ENCODE peak calls at places on chromosomes 1 and 21, in eight cellular contexts. B is right lobe of liver, A is endothelial cell of umbilical vein, K is A549, U is stomach, D is H54, Q is GM12892, F is uterus. I is an unnamed sample.

GRCh38 chr1:91846007-91846620 is 39.8 kb downstream of the TGFBR3 start:
- DNase-seq in B (peak), A (peak), K (no peak), U (peak), D (no peak), Q (no peak), F (peak), I (peak)

GRCh38 chr21:34274001-34274400 is 89.8 kb upstream of the KCNE2 start:
- DNase-seq in B (no peak), A (peak), K (no peak), U (no peak), D (no peak), Q (no peak), F (no peak), I (no peak)

GRCh38 chr1:162020145-162020544 is 3.5 kb downstream of the OLFML2B start:
- DNase-seq in B (no peak), A (no peak), K (no peak), U (no peak), D (no peak), Q (no peak), F (no peak), I (no peak)

GRCh38 chr1:180255538-180256352 is 25.7 kb downstream of the LHX4 start:
- DNase-seq in B (no peak), A (no peak), K (no peak), U (no peak), D (no peak), Q (no peak), F (no peak), I (no peak)

GRCh38 chr1:87144546-87144945 is 184.1 kb upstream of the LMO4 start:
- DNase-seq in B (no peak), A (no peak), K (no peak), U (no peak), D (no peak), Q (no peak), F (no peak), I (no peak)

GRCh38 chr21:34205811-34206635 is 132.6 kb downstream of the MRPS6 start:
- DNase-seq in B (no peak), A (no peak), K (no peak), U (no peak), D (no peak), Q (no peak), F (no peak), I (no peak)

GRCh38 chr1:96521994-96522760 is 199.4 kb upstream of the PTBP2 start:
- DNase-seq in B (no peak), A (no peak), K (peak), U (no peak), D (no peak), Q (no peak), F (no peak), I (no peak)

GRCh38 chr1:240797050-240797449 is 185.1 kb upstream of the GREM2 start:
- DNase-seq in B (no peak), A (peak), K (peak), U (no peak), D (no peak), Q (no peak), F (no peak), I (no peak)

GRCh38 chr1:79133703-79134258 is 127.3 kb upstream of the ADGRL4 start:
- DNase-seq in B (no peak), A (no peak), K (no peak), U (no peak), D (no peak), Q (no peak), F (no peak), I (no peak)

DNA sequence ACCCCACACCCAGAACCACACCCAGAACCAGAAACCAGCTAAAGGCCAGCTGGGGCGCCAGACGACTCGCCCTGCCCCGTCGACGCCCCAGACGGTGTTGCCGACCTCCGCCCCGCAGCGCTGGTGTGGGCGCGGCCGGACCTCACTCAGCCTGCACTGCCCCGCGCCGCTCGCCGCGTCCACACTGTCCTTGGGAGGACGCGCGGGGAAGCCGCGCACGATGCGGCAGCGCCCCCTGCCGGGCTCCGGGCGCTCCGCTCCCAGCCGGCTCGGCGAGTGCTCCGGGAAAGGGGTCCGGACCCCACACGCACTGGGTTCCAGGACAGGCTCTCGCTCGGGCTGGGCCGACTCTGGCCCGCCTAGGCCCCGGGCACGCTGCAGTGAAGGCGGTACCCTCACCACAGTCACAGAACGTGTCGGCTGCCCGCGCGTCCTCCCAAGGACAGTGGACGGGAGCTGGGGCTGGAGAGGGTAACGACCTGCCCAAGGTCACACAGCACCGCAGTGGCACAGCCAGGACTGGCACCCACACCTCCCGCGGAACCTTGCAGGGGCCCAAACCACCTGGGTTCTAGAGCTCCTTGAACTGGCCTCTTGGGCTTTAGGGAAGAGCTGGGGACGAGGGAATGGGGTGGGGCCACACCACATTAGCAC is 90.2 kb downstream of the DMRTA2 start:
- DNase-seq in B (peak), A (peak), K (peak), U (peak), D (peak), Q (peak), F (no peak), I (peak)
- TF ChIP-seq POLR2A in B (no peak), A (no peak), K (no peak), U (no peak), D (no peak), Q (no peak), F (no peak), I (no peak)

DNA sequence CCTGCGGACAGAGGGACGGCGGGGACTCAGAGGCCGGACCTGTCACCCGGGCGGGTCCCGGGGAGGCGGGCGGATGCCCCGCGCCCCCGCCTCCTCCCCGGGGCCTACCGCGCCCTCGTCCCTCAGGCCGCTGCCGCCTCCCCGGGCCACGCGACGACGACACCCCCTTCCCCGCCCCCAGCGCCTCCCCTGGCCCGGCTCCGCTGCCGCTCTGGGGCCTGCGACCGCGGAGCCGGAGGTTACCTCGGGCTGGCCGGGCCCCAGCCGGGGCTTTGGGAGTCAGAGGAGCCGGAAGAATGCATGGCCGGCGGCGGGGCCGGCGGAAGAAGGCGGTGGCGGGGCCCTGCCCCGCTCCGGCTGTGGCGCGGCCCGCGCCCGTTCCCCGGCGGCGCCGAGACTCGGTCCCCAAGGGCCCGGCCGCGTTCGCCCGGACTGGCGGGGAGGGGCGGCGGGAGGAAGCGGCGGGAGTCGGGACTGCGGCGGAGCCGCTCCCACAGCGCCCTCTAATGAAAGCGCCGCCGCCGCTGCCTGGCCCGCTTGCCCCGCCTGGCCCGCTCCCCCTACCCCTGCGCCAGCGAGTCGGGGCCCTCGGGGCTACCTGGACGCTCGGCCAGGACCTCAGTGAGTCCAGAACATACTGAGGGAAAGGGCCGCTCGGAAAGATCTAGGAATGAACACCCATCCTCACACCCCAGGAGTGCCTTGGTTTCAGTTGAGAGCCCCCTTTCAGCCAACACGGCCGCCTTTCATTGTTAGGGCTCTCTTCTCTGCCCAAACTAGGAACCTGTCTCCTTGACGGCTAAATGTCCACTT is at the start of gene LPGAT1:
- DNase-seq in B (peak), A (peak), K (peak), U (peak), D (peak), Q (peak), F (peak), I (peak)
- TF ChIP-seq POLR2A in B (peak), A (peak), K (no peak), U (no peak), D (peak), Q (no peak), F (no peak), I (no peak)

GRCh38 chr1:25550155-25550506 is 6.7 kb downstream of the LDLRAP1 start:
- DNase-seq in B (no peak), A (peak), K (no peak), U (no peak), D (no peak), Q (no peak), F (no peak), I (peak)

GRCh38 chr1:25546193-25546592 is 2.8 kb downstream of the LDLRAP1 start:
- DNase-seq in B (no peak), A (no peak), K (no peak), U (no peak), D (no peak), Q (no peak), F (no peak), I (no peak)

GRCh38 chr1:25550683-25551310 is 7.4 kb downstream of the LDLRAP1 start:
- DNase-seq in B (no peak), A (peak), K (no peak), U (no peak), D (no peak), Q (no peak), F (no peak), I (no peak)

GRCh38 chr1:25548601-25549000 is 5.2 kb downstream of the LDLRAP1 start:
- DNase-seq in B (no peak), A (no peak), K (no peak), U (no peak), D (no peak), Q (no peak), F (no peak), I (no peak)

GRCh38 chr1:25549273-25550154 is 6.1 kb downstream of the LDLRAP1 start:
- DNase-seq in B (no peak), A (peak), K (no peak), U (peak), D (peak), Q (peak), F (no peak), I (no peak)
- TF ChIP-seq POLR2A in B (no peak), A (no peak), K (no peak), U (no peak), D (no peak), Q (peak), F (no peak), I (no peak)

DNA sequence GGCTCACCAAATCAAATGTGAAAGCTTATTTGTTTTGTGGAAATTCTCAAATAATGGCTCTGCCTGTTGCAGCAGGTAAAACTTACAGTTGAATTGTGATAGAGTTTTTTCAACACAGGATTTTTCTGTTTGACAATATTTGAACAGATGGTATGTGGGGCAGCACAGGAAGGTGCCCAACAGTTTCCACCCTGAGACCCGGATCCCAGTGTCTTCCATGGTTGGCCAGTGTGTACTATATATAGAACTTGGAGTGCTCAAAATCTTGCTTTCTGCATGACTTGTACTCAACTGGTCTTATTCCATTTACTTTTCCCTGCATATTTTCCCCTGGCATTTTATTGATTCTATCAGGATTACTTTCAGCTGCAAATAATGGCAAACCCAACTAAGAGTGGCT is 90.7 kb upstream of the SIM2 start:
- DNase-seq in B (no peak), A (no peak), K (no peak), U (no peak), D (no peak), Q (no peak), F (no peak), I (no peak)
- TF ChIP-seq POLR2A in B (no peak), A (no peak), K (no peak), U (no peak), D (no peak), Q (no peak), F (no peak), I (no peak)

GRCh38 chr1:31937300-31938183 is 626 bp downstream of the PTP4A2 start:
- DNase-seq in B (peak), A (peak), K (no peak), U (peak), D (peak), Q (no peak), F (peak), I (peak)

GRCh38 chr1:31936966-31937299 is 1.2 kb downstream of the PTP4A2 start:
- DNase-seq in B (no peak), A (peak), K (no peak), U (no peak), D (no peak), Q (no peak), F (no peak), I (no peak)

GRCh38 chr1:31936278-31936965 is 1.7 kb downstream of the PTP4A2 start:
- DNase-seq in B (no peak), A (no peak), K (no peak), U (no peak), D (no peak), Q (no peak), F (no peak), I (peak)

GRCh38 chr1:31938184-31938975 is at the start of gene PTP4A2:
- DNase-seq in B (peak), A (peak), K (peak), U (peak), D (peak), Q (peak), F (peak), I (peak)

GRCh38 chr1:31939484-31940329 is 1.5 kb upstream of the PTP4A2 start:
- DNase-seq in B (peak), A (peak), K (peak), U (peak), D (peak), Q (peak), F (peak), I (peak)
- TF ChIP-seq POLR2A in B (peak), A (no peak), K (no peak), U (no peak), D (peak), Q (no peak), F (no peak), I (no peak)

DNA sequence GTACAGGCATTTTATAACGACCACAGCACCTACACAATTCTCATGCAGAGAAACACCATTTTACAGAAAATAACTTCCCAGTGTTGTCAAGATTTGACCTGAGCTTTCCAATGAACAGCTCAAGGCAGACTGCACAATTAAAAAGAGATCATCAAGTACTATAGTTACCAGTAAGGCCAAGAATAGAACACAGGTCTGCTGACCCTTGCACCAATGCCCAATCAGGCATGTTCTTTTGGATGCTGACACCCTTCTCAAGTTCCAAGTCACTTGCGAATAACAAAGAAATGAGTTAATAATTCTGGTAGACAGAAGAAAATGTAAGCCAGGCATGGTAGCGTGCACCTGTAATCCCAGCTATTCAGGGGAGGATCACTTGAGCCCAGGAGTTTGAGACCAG is 101.9 kb downstream of the SLC45A1 start:
- DNase-seq in B (no peak), A (no peak), K (no peak), U (no peak), D (no peak), Q (no peak), F (no peak), I (no peak)
- TF ChIP-seq POLR2A in B (no peak), A (no peak), K (no peak), U (no peak), D (no peak), Q (no peak), F (no peak), I (no peak)

DNA sequence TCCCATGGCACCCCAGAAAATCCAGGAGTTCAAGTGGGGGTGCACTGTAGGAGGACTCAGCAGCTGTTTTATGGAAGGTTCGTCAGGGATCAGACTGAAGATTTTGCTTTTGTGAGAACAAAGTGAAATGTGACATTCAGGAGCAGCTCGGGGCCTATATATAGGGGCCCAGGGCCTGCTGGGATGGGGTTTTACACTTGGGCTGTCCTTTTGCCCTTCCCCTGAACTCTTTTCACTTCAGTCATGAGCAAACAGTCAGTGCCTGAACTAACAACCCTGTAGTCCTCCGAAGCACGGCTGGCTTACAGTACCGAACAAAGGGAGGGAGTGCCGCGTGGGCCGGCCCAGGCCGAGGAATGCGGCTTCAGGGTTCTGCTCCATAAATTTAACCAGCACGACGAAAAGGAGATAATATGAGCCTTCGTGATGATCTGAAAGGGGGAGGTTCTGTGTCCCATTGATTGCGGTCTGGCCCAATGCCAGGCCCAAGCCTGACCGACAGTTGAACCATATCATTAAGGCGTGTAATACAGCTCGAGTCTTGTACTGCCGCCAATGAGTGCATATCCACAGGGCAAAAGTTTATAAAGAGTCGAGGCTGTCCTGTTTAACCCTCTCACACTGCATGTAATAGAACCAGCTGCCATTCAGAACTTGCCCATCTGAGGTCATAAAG is 139.9 kb downstream of the DHRS3 start:
- DNase-seq in B (peak), A (peak), K (peak), U (peak), D (no peak), Q (no peak), F (peak), I (peak)
- TF ChIP-seq POLR2A in B (no peak), A (no peak), K (no peak), U (no peak), D (no peak), Q (no peak), F (no peak), I (no peak)

GRCh38 chr1:28273216-28273860 is 14.0 kb downstream of the SESN2 start:
- DNase-seq in B (no peak), A (no peak), K (no peak), U (no peak), D (no peak), Q (no peak), F (no peak), I (no peak)
- TF ChIP-seq POLR2A in B (no peak), A (no peak), K (no peak), U (no peak), D (no peak), Q (no peak), F (no peak), I (no peak)

GRCh38 chr1:15833069-15833679 is 14.3 kb upstream of the SPEN start:
- DNase-seq in B (peak), A (no peak), K (no peak), U (peak), D (no peak), Q (no peak), F (peak), I (peak)
- TF ChIP-seq POLR2A in B (peak), A (no peak), K (peak), U (no peak), D (peak), Q (no peak), F (no peak), I (no peak)

GRCh38 chr1:89820423-89821321 is at the start of gene LRRC8D:
- DNase-seq in B (peak), A (peak), K (peak), U (peak), D (peak), Q (peak), F (peak), I (peak)
- TF ChIP-seq POLR2A in B (peak), A (peak), K (peak), U (no peak), D (no peak), Q (peak), F (peak), I (peak)

I was measured in erythroblast.